ENCODE peak calls at places on chromosomes 1 and 21, in eight cellular contexts. T is heart right ventricle, A is brain microvascular endothelial cell, X is neural progenitor cell, S is BJ, I is foreskin fibroblast, B is BE2C, G is suprapubic skin. Y is an unnamed sample.

GRCh38 chr1:233281711-233282581 is 13.6 kb downstream of the PCNX2 start:
- DNase-seq in T (no peak), A (peak; percentile 70), X (no peak), S (no peak), I (no peak), B (no peak), G (no peak), Y (no peak)

GRCh38 chr1:162381383-162381782 is at the start of gene C1orf226:
- DNase-seq in T (no peak), A (no peak), X (no peak), S (no peak), I (no peak), B (no peak), G (no peak), Y (no peak)

GRCh38 chr1:156754219-156754618 is 2.7 kb upstream of the HDGF start:
- DNase-seq in T (no peak), A (no peak), X (no peak), S (no peak), I (no peak), B (no peak), G (no peak), Y (no peak)

GRCh38 chr1:33349081-33349759 is 28.3 kb upstream of the A3GALT2 start:
- DNase-seq in T (no peak), A (no peak), X (no peak), S (no peak), I (no peak), B (peak; percentile 21), G (no peak), Y (peak; percentile 80)

GRCh38 chr1:3056641-3057040 is 12.4 kb upstream of the PRDM16 start:
- DNase-seq in T (no peak), A (no peak), X (no peak), S (no peak), I (no peak), B (no peak), G (peak; percentile 4), Y (no peak)

GRCh38 chr1:100353988-100354387 is 1.7 kb downstream of the CDC14A start:
- DNase-seq in T (no peak), A (peak; percentile 23), X (peak; percentile 44), S (no peak), I (no peak), B (no peak), G (no peak), Y (no peak)

GRCh38 chr21:37335053-37335452 is 31.5 kb upstream of the DYRK1A start:
- DNase-seq in T (no peak), A (no peak), X (no peak), S (no peak), I (no peak), B (no peak), G (no peak), Y (no peak)

GRCh38 chr1:245051349-245052221 is 103.2 kb upstream of the KIF26B start:
- DNase-seq in T (peak; percentile 41), A (no peak), X (no peak), S (no peak), I (no peak), B (peak; percentile 30), G (no peak), Y (peak; percentile 80)

GRCh38 chr1:182484531-182485257 is 34.7 kb downstream of the RGSL1 start:
- DNase-seq in T (no peak), A (no peak), X (peak; percentile 46), S (no peak), I (no peak), B (peak; percentile 28), G (no peak), Y (no peak)

GRCh38 chr1:28973850-28974841 is 59.8 kb downstream of the EPB41 start:
- DNase-seq in T (no peak), A (no peak), X (no peak), S (peak; percentile 12), I (peak; percentile 33), B (no peak), G (no peak), Y (no peak)

DNA sequence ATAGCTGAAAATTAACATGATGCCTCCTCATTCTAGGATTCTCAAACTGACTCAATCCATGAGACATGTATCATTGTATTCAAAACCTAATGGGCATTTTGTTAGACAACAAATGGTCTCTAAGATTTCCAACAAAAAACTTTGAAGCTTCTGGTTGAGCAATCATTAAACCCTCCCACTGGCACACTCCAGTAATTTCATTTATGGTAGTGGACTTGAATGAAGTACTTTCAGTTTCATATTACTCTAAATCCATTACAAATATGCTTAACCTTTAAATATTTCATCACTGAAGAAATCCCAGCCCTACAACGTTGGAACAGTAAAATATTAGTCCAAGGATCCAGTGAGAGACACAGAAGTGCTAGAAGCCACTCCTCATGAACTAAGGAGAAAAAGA is 43.5 kb downstream of the GBP6 start:
- DNase-seq in T (peak; percentile 8), A (no peak), X (no peak), S (peak; percentile 3), I (no peak), B (no peak), G (no peak), Y (no peak)
- H3K4me3 ChIP-seq in T (peak overlapping the region; percentile 37), A (no peak overlapping the region), X (no peak overlapping the region), S (peak overlapping the region; percentile 9), I (no peak overlapping the region), B (no peak overlapping the region), G (peak overlapping the region; percentile 29), Y (peak overlapping the region; percentile 50)

GRCh38 chr1:101938681-101939080 is 58.0 kb downstream of the OLFM3 start:
- DNase-seq in T (no peak), A (no peak), X (no peak), S (no peak), I (no peak), B (no peak), G (no peak), Y (no peak)
- H3K4me3 ChIP-seq in T (no peak overlapping the region), A (no peak overlapping the region), X (no peak overlapping the region), S (no peak overlapping the region), I (no peak overlapping the region), B (no peak overlapping the region), G (no peak overlapping the region), Y (no peak overlapping the region)

DNA sequence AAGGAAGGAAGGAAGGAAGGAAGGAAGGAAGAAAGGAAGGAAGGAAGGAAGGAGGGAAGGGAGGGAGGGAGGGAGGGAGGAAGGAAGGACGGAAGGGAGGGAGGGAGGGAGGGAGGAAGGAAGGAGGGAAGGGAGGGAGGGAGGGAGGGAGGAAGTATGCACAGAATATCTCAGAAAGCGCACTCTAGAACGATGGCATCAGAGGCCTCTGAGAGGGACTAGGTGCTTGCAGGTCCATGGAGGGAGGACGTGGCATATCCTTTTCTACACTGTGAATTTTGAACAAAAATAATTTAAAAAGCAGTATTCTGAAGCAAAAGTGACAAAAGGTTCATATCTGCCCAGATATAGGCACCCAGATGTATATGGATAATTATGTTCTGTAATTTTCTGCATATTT is 65.5 kb downstream of the SYF2 start:
- DNase-seq in T (no peak), A (no peak), X (no peak), S (no peak), I (no peak), B (no peak), G (no peak), Y (no peak)
- H3K4me3 ChIP-seq in T (no peak overlapping the region), A (no peak overlapping the region), X (no peak overlapping the region), S (no peak overlapping the region), I (no peak overlapping the region), B (no peak overlapping the region), G (no peak overlapping the region), Y (no peak overlapping the region)

GRCh38 chr1:64488862-64489261 is 18.9 kb downstream of the CACHD1 start:
- DNase-seq in T (no peak), A (no peak), X (no peak), S (no peak), I (no peak), B (no peak), G (no peak), Y (no peak)
- H3K4me3 ChIP-seq in T (no peak overlapping the region), A (no peak overlapping the region), X (no peak overlapping the region), S (no peak overlapping the region), I (no peak overlapping the region), B (no peak overlapping the region), G (no peak overlapping the region), Y (no peak overlapping the region)